ENCODE peak calls at places on chromosomes 7 and 10, in seven cellular contexts. S is IMR-90, U is mesenchymal stem cell, E is neuronal stem cell, W is mesendoderm, R is H1, I is trophoblast cell. J is an unnamed sample.

GRCh38 chr7:157490465-157490912 is 153.7 kb downstream of the DNAJB6 start:
- DNase-seq in S (peak; percentile 19), W (no peak), R (no peak), E (no peak), U (peak; percentile 54), I (peak; percentile 65), J (no peak)

GRCh38 chr7:143395187-143396149 is 13.2 kb downstream of the EPHA1 start:
- DNase-seq in U (no peak), E (no peak), W (peak; percentile 53), I (peak; percentile 49), S (no peak), R (no peak), J (peak; percentile 36)

GRCh38 chr10:58237014-58237830 is 30.5 kb downstream of the IPMK start:
- DNase-seq in S (peak; percentile 92), I (peak; percentile 81), E (no peak), W (peak; percentile 70), R (no peak), U (peak; percentile 90), J (no peak)

GRCh38 chr7:51606601-51607154 is 290.1 kb upstream of the COBL start:
- DNase-seq in W (no peak), S (no peak), E (no peak), R (no peak), I (no peak), U (no peak), J (no peak)

GRCh38 chr7:36366005-36366583 is 23.6 kb upstream of the ANLN start:
- DNase-seq in U (no peak), I (no peak), R (no peak), E (no peak), W (no peak), S (no peak), J (no peak)

GRCh38 chr7:76512941-76513816 is 2.8 kb downstream of the UPK3B start:
- DNase-seq in E (no peak), U (peak; percentile 34), S (no peak), R (peak; percentile 65), I (no peak), W (peak; percentile 81), J (peak; percentile 76)

GRCh38 chr7:155173905-155174304 is 103.8 kb downstream of the HTR5A start:
- DNase-seq in E (no peak), U (no peak), I (no peak), R (no peak), W (no peak), S (no peak), J (no peak)

GRCh38 chr7:5533821-5534367 is 110.3 kb upstream of the TNRC18 start:
- DNase-seq in E (no peak), W (no peak), U (no peak), S (no peak), I (peak; percentile 40), R (no peak), J (no peak)

GRCh38 chr7:69418865-69419670 is 179.2 kb upstream of the AUTS2 start:
- DNase-seq in R (no peak), W (no peak), U (no peak), E (no peak), S (no peak), I (no peak), J (no peak)
- H2BK5ac ChIP-seq in R (no peak overlapping the region), W (no peak overlapping the region), U (no peak overlapping the region), E (no peak overlapping the region), S (no peak overlapping the region), I (no peak overlapping the region), J (no peak overlapping the region)

GRCh38 chr7:2922271-2922691 is 78.2 kb upstream of the GNA12 start:
- DNase-seq in S (no peak), W (no peak), U (no peak), I (no peak), E (no peak), R (no peak), J (no peak)
- H2BK5ac ChIP-seq in S (no peak overlapping the region), W (no peak overlapping the region), U (no peak overlapping the region), I (no peak overlapping the region), E (peak overlapping the region; percentile 39), R (no peak overlapping the region), J (no peak overlapping the region)

GRCh38 chr10:14365231-14365744 is 34.6 kb upstream of the FRMD4A start:
- DNase-seq in R (no peak), I (no peak), U (no peak), S (peak; percentile 17), W (no peak), E (no peak), J (no peak)
- H2BK5ac ChIP-seq in R (no peak overlapping the region), I (no peak overlapping the region), U (no peak overlapping the region), S (no peak overlapping the region), W (no peak overlapping the region), E (no peak overlapping the region), J (no peak overlapping the region)

GRCh38 chr10:8235253-8236027 is 181.0 kb downstream of the GATA3 start:
- DNase-seq in W (no peak), I (no peak), R (no peak), E (no peak), U (no peak), S (no peak), J (peak; percentile 43)
- H2BK5ac ChIP-seq in W (no peak overlapping the region), I (no peak overlapping the region), R (no peak overlapping the region), E (no peak overlapping the region), U (no peak overlapping the region), S (no peak overlapping the region), J (no peak overlapping the region)